ENCODE peak calls at places on chromosomes 11 and 22, in ten cellular contexts. F is pancreas; Z is cardiac muscle cell; O is GM23248; B is brain microvascular endothelial cell; Y is SJSA1; K is mesenchymal stem cell; M is Caco-2; L is CD8-positive, alpha-beta T cell; A is HAP-1. J is an unnamed sample.

GRCh38 chr22:17563936-17564391 is 666 bp downstream of the SLC25A18 start:
- DNase-seq in L (no peak), Y (no peak), Z (no peak), A (no peak), M (no peak), F (no peak), O (peak; percentile 81), K (no peak), B (no peak), J (no peak)

GRCh38 chr22:21940521-21940920 is 12.1 kb downstream of the PPM1F start:
- DNase-seq in Y (no peak), F (no peak), B (no peak), A (no peak), Z (no peak), O (no peak), M (no peak), K (no peak), L (no peak), J (no peak)

GRCh38 chr11:13663631-13664071 is 4.8 kb upstream of the FAR1 start:
- DNase-seq in M (no peak), A (no peak), F (no peak), O (peak; percentile 47), L (no peak), Y (no peak), Z (no peak), B (peak; percentile 44), K (peak; percentile 39), J (no peak)

GRCh38 chr11:88886796-88887195 is 179.0 kb downstream of the GRM5 start:
- DNase-seq in Z (peak; percentile 1), F (no peak), L (peak; percentile 19), K (no peak), A (peak; percentile 20), Y (no peak), B (peak; percentile 11), M (peak; percentile 72), O (peak; percentile 60), J (no peak)

GRCh38 chr22:30795118-30795517 is 100.4 kb downstream of the OSBP2 start:
- DNase-seq in A (no peak), K (no peak), F (no peak), Z (no peak), Y (no peak), L (no peak), B (no peak), O (no peak), M (no peak), J (no peak)

GRCh38 chr11:8033312-8033715 is 46.2 kb downstream of the EIF3F start:
- DNase-seq in Y (peak; percentile 16), Z (peak; percentile 91), M (peak; percentile 69), A (peak; percentile 63), F (peak; percentile 86), L (peak; percentile 27), B (peak; percentile 69), O (peak; percentile 90), K (peak; percentile 81), J (peak; percentile 87)

GRCh38 chr11:127126956-127127355 is 126.4 kb upstream of the KIRREL3 start:
- DNase-seq in M (no peak), Y (peak; percentile 44), B (no peak), K (no peak), F (no peak), O (no peak), A (no peak), Z (no peak), L (no peak), J (no peak)

GRCh38 chr11:125532668-125533067 is 36.6 kb upstream of the FEZ1 start:
- DNase-seq in O (no peak), Z (no peak), F (no peak), L (no peak), B (no peak), M (no peak), K (no peak), Y (no peak), A (no peak), J (no peak)

GRCh38 chr11:70205766-70206165 is 2.7 kb downstream of the FADD start:
- DNase-seq in M (no peak), B (no peak), Z (no peak), L (no peak), Y (no peak), F (no peak), A (no peak), K (no peak), O (no peak), J (peak; percentile 39)

GRCh38 chr11:9974375-9974774 is 310.5 kb downstream of the SWAP70 start:
- DNase-seq in L (no peak), O (no peak), Z (no peak), K (no peak), M (no peak), A (no peak), B (no peak), F (no peak), Y (no peak), J (no peak)

GRCh38 chr11:68040121-68040956 is 1.5 kb downstream of the TCIRG1 start:
- DNase-seq in B (peak; percentile 45), K (peak; percentile 90), A (peak; percentile 31), Y (peak; percentile 78), L (peak; percentile 52), F (peak; percentile 74), M (peak; percentile 68), O (peak; percentile 81), Z (peak; percentile 84), J (peak; percentile 88)

GRCh38 chr11:57150454-57150917 is 31.3 kb upstream of the LRRC55 start:
- DNase-seq in M (no peak), A (no peak), Z (peak; percentile 78), F (no peak), O (peak; percentile 30), B (peak; percentile 62), L (no peak), Y (no peak), K (no peak), J (no peak)

DNA sequence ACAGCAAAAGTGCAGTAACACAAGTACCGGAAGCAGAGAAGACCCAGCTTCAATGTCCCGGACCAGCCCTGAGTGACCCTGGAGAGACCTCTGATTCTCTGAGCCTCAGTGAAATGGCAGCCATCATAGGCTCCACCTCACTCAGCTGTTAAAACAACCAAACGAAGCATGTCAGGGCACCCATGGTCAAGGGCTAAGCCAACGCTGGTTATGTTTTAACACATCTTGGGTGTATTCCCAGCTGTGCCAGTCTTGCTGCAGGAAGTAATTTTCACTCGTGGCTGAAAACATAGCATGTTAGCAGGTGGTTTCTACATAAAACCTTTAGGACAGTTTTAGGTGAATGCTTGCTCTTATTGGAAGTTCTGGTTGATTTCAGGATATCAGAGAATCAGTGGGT is 30.9 kb downstream of the LMO2 start:
- DNase-seq in Y (no peak), Z (no peak), A (no peak), B (no peak), F (peak; percentile 41), M (no peak), O (no peak), L (no peak), K (no peak), J (no peak)
- H3K27me3 ChIP-seq in Y (peaks cover 97% of the 10 kb centered on the region), Z (peaks cover 10% of the 10 kb centered on the region), A (peaks cover 8% of the 10 kb centered on the region), B (no peaks in the 10 kb centered on the region), F (no peaks in the 10 kb centered on the region), M (peaks cover 7% of the 10 kb centered on the region), O (peaks cover 66% of the 10 kb centered on the region), L (peaks cover 6% of the 10 kb centered on the region), K (peaks cover 70% of the 10 kb centered on the region), J (no peaks in the 10 kb centered on the region)

DNA sequence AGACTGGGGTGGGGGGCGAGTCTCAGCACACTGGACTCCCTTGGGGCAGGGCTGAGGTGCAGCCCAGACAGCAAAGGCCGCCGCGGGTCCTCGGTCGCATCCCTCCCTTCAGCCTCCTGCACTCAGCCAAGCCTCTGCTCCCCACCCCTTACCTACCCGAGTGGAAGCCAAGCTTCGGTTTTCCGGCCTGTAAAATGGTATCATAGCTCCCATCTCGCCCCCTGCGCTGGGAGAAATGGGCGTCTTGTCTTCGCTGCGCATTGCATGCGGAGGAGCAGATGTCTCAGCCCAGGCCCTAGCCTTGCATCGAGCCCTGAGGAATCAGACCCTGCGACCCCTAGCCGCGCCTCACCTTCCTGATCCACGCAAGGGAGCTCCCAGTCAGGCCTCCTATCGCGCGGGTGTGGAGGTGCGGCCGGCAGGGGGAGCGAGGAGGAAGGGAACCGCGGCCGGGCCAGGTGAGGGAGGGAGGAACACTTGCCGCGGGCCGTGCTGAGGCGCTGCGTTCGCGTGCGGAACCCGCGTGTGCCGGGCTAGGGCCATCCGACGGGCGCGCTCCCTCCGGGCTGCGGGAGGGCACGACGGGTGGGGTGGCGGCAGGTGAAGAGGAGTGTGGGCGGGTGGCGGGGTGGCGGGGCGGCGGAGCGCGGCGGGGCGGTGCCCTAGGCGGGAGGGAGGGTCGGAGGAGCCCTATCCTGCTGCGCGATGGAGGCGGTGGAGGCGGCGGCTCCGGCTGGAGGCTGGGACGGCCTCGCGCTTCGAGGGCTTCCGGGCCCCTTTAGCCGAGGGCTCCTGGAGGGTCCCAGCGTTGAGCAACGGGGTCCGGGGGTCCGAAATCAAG is 4.1 kb upstream of the TBX1 start:
- DNase-seq in A (peak; percentile 36), B (no peak), M (peak; percentile 83), L (peak; percentile 61), F (peak; percentile 68), Z (peak; percentile 62), Y (no peak), K (peak; percentile 20), O (peak; percentile 61), J (peak; percentile 78)
- H3K27me3 ChIP-seq in A (peaks cover 24% of the 10 kb centered on the region), B (peaks cover 81% of the 10 kb centered on the region), M (no peaks in the 10 kb centered on the region), L (peaks cover 24% of the 10 kb centered on the region), F (peaks cover 4% of the 10 kb centered on the region), Z (peaks cover 97% of the 10 kb centered on the region), Y (peaks cover 32% of the 10 kb centered on the region), K (peaks cover 67% of the 10 kb centered on the region), O (peaks cover 25% of the 10 kb centered on the region), J (no peaks in the 10 kb centered on the region)

GRCh38 chr22:31920306-31920705 is 24.0 kb upstream of the YWHAH start:
- DNase-seq in B (no peak), K (no peak), A (no peak), Z (no peak), F (no peak), L (no peak), Y (no peak), M (no peak), O (no peak), J (no peak)

GRCh38 chr22:31921106-31921505 is 23.2 kb upstream of the YWHAH start:
- DNase-seq in A (no peak), F (no peak), Y (no peak), L (no peak), Z (no peak), M (no peak), O (no peak), K (no peak), B (no peak), J (no peak)

GRCh38 chr22:31923166-31923565 is 21.2 kb upstream of the YWHAH start:
- DNase-seq in O (no peak), F (no peak), L (no peak), B (no peak), A (no peak), Y (no peak), Z (no peak), M (no peak), K (no peak), J (peak; percentile 47)

GRCh38 chr22:31923761-31924160 is 20.6 kb upstream of the YWHAH start:
- DNase-seq in M (no peak), O (no peak), B (no peak), K (no peak), A (no peak), L (no peak), Z (no peak), F (no peak), Y (no peak), J (no peak)

GRCh38 chr22:31922593-31922992 is 21.7 kb upstream of the YWHAH start:
- DNase-seq in B (no peak), L (no peak), O (no peak), A (no peak), F (no peak), Z (no peak), M (no peak), K (no peak), Y (no peak), J (no peak)
- H3K27me3 ChIP-seq in B (no peaks in the 10 kb centered on the region), L (no peaks in the 10 kb centered on the region), O (peaks cover under 1% of the 10 kb centered on the region), A (no peaks in the 10 kb centered on the region), F (no peaks in the 10 kb centered on the region), Z (no peaks in the 10 kb centered on the region), M (no peaks in the 10 kb centered on the region), K (peaks cover 4% of the 10 kb centered on the region), Y (peaks cover 2% of the 10 kb centered on the region), J (no peaks in the 10 kb centered on the region)

GRCh38 chr11:120642196-120642894 is 130.8 kb downstream of the GRIK4 start:
- DNase-seq in Y (no peak), Z (no peak), F (no peak), L (no peak), A (no peak), K (no peak), O (no peak), M (no peak), B (no peak), J (no peak)
- H3K27me3 ChIP-seq in Y (no peaks in the 10 kb centered on the region), Z (peaks cover 47% of the 10 kb centered on the region), F (no peaks in the 10 kb centered on the region), L (no peaks in the 10 kb centered on the region), A (no peaks in the 10 kb centered on the region), K (peaks cover 69% of the 10 kb centered on the region), O (peaks cover 43% of the 10 kb centered on the region), M (no peaks in the 10 kb centered on the region), B (peaks cover 5% of the 10 kb centered on the region), J (peaks cover 2% of the 10 kb centered on the region)